ENCODE peak calls at places on chromosome 14, in ten cellular contexts. F is aorta, T is testis, C is cardiac muscle cell, H is psoas muscle, Q is heart left ventricle, Y is stomach, P is tibial artery, O is body of pancreas, U is uterus. Z is an unnamed sample. For H3K36me3, the result is how much of the 10 kb centered on the place peaks cover.

GRCh38 chr14:67532998-67533753 is at the start of gene PLEKHH1:
- DNase-seq in F (peak), T (peak), C (peak), H (peak), Q (peak), Y (peak), P (peak), O (peak), U (peak), Z (peak)

GRCh38 chr14:29548948-29549370 is 378.7 kb downstream of the PRKD1 start:
- DNase-seq in F (no peak), T (peak), C (peak), H (no peak), Q (no peak), Y (no peak), P (no peak), O (no peak), U (no peak), Z (no peak)

GRCh38 chr14:67438969-67439368 is 27.0 kb upstream of the PLEK2 start:
- DNase-seq in F (no peak), T (no peak), C (no peak), H (no peak), Q (no peak), Y (no peak), P (no peak), O (no peak), U (no peak), Z (no peak)

GRCh38 chr14:32724864-32725550 is 213.7 kb upstream of the NPAS3 start:
- DNase-seq in F (peak), T (no peak), C (no peak), H (no peak), Q (no peak), Y (no peak), P (no peak), O (no peak), U (no peak), Z (peak)

GRCh38 chr14:80638620-80639215 is 302.8 kb downstream of the CEP128 start:
- DNase-seq in F (no peak), T (no peak), C (no peak), H (no peak), Q (no peak), Y (no peak), P (no peak), O (no peak), U (no peak), Z (no peak)

GRCh38 chr14:61570188-61570960 is 124.9 kb upstream of the HIF1A start:
- DNase-seq in F (no peak), T (no peak), C (no peak), H (no peak), Q (no peak), Y (no peak), P (no peak), O (no peak), U (no peak), Z (no peak)

GRCh38 chr14:29885988-29886387 is 41.7 kb downstream of the PRKD1 start:
- DNase-seq in F (no peak), T (no peak), C (no peak), H (no peak), Q (no peak), Y (no peak), P (no peak), O (no peak), U (no peak), Z (no peak)

GRCh38 chr14:67820428-67820881 is 876 bp downstream of the RAD51B start:
- DNase-seq in F (no peak), T (no peak), C (no peak), H (no peak), Q (no peak), Y (no peak), P (no peak), O (no peak), U (no peak), Z (no peak)

GRCh38 chr14:56774503-56774902 is 35.8 kb downstream of the OTX2 start:
- DNase-seq in F (no peak), T (no peak), C (no peak), H (no peak), Q (no peak), Y (no peak), P (no peak), O (no peak), U (no peak), Z (no peak)

GRCh38 chr14:29109589-29109988 is 343.0 kb downstream of the FOXG1 start:
- DNase-seq in F (no peak), T (no peak), C (no peak), H (no peak), Q (no peak), Y (no peak), P (no peak), O (no peak), U (no peak), Z (no peak)

GRCh38 chr14:35509846-35510245 is 24.1 kb upstream of the INSM2 start:
- DNase-seq in F (no peak), T (no peak), C (no peak), H (no peak), Q (no peak), Y (no peak), P (no peak), O (no peak), U (no peak), Z (no peak)

GRCh38 chr14:75847584-75847983 is 134.2 kb downstream of the TGFB3 start:
- DNase-seq in F (no peak), T (no peak), C (no peak), H (no peak), Q (no peak), Y (no peak), P (no peak), O (no peak), U (no peak), Z (no peak)
- H3K36me3 ChIP-seq in F (under half), T (under half), C (under half), H (under half), Q (under half), Y (under half), P (under half), O (under half), U (under half), Z (under half)

GRCh38 chr14:91115986-91116385 is 2.1 kb downstream of the DGLUCY start:
- DNase-seq in F (no peak), T (no peak), C (no peak), H (no peak), Q (no peak), Y (peak), P (no peak), O (no peak), U (peak), Z (no peak)
- H3K4me3 ChIP-seq in F (no peak), T (no peak), C (no peak), H (peak), Q (peak), Y (peak), P (peak), O (no peak), U (no peak), Z (no peak)

DNA sequence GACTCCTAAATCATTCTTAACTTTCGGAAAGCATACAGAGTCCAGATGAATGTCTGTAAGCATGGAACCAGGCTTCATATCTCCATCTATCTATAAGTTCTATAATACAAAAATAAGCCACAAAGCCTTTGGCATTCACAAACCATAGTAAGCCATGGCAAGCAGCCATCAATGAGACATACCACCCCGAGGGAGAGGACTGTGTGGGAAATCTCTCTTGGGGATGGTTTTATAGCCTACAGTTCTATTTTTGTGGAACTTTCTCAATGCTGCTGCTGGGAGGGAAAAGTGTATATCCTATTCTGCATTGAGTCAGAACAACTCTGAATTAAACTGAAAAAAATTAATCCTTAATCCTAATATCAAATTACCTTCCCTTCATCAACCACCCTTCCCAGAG is 20.4 kb downstream of the EGLN3 start:
- DNase-seq in F (no peak), T (no peak), C (no peak), H (no peak), Q (no peak), Y (no peak), P (no peak), O (no peak), U (no peak), Z (no peak)
- H3K36me3 ChIP-seq in F (under half), T (under half), C (under half), H (under half), Q (under half), Y (under half), P (under half), O (under half), U (under half), Z (under half)

GRCh38 chr14:103259801-103260628 is 74.0 kb upstream of the EIF5 start:
- DNase-seq in F (no peak), T (no peak), C (no peak), H (no peak), Q (no peak), Y (peak), P (no peak), O (no peak), U (no peak), Z (no peak)
- H3K4me3 ChIP-seq in F (peak), T (peak), C (no peak), H (peak), Q (peak), Y (peak), P (peak), O (peak), U (peak), Z (peak)

DNA sequence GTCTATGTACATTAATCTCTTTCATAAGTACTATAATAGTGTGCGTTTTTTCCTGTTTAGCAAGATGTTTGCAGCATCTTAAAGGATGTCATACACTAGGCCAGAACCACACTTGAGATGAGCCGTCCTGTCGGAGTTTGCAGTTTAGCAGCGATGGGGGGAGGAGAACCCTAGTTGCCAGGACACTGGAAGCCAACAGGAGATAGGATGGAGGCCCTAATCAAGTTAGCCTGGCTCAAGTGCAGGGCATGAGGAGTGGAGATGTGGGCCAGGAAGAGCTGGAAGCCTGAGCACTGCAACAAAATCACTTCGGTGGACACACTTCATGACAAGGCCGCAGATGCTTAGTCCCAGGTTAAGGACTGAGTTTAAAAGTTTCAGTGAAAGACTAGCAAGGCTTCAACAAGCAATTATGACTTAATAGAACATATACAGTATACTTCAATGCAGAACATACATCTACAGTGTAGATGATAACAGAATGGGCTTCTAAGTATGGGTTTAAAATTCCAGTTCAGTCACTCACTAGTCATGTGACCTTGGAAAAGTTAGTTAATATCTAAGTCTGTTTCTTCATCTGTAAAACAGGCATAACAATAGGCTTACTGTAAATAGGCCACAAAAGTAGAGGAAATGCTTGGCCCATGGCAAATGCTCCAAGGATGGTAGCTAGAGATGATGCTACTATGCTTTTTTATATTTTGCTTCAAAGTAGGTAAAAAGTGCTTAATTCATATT is 77.1 kb downstream of the PTPN21 start:
- DNase-seq in F (no peak), T (no peak), C (no peak), H (no peak), Q (peak), Y (no peak), P (no peak), O (no peak), U (no peak), Z (no peak)
- H3K36me3 ChIP-seq in F (under half), T (under half), C (under half), H (half or more), Q (under half), Y (half or more), P (half or more), O (under half), U (under half), Z (under half)

GRCh38 chr14:53183071-53183470 is 29.9 kb upstream of the DDHD1 start:
- DNase-seq in F (no peak), T (no peak), C (no peak), H (no peak), Q (no peak), Y (no peak), P (no peak), O (no peak), U (no peak), Z (no peak)
- H3K4me3 ChIP-seq in F (no peak), T (no peak), C (no peak), H (no peak), Q (no peak), Y (no peak), P (no peak), O (no peak), U (no peak), Z (no peak)

GRCh38 chr14:100108840-100109593 is 43.8 kb downstream of the EVL start:
- DNase-seq in F (no peak), T (no peak), C (no peak), H (no peak), Q (no peak), Y (no peak), P (peak), O (peak), U (no peak), Z (no peak)

GRCh38 chr14:100110801-100111200 is 45.6 kb downstream of the EVL start:
- DNase-seq in F (no peak), T (no peak), C (no peak), H (no peak), Q (no peak), Y (no peak), P (no peak), O (no peak), U (no peak), Z (no peak)

GRCh38 chr14:100108042-100108825 is 43.0 kb downstream of the EVL start:
- DNase-seq in F (peak), T (peak), C (peak), H (peak), Q (peak), Y (peak), P (peak), O (peak), U (peak), Z (peak)

GRCh38 chr14:100107236-100107635 is 42.0 kb downstream of the EVL start:
- DNase-seq in F (no peak), T (no peak), C (no peak), H (no peak), Q (no peak), Y (no peak), P (peak), O (no peak), U (no peak), Z (no peak)

GRCh38 chr14:100109594-100109955 is 44.4 kb downstream of the EVL start:
- DNase-seq in F (no peak), T (no peak), C (no peak), H (no peak), Q (no peak), Y (no peak), P (peak), O (no peak), U (no peak), Z (no peak)
- H3K36me3 ChIP-seq in F (under half), T (under half), C (under half), H (under half), Q (under half), Y (under half), P (under half), O (under half), U (under half), Z (under half)

DNA sequence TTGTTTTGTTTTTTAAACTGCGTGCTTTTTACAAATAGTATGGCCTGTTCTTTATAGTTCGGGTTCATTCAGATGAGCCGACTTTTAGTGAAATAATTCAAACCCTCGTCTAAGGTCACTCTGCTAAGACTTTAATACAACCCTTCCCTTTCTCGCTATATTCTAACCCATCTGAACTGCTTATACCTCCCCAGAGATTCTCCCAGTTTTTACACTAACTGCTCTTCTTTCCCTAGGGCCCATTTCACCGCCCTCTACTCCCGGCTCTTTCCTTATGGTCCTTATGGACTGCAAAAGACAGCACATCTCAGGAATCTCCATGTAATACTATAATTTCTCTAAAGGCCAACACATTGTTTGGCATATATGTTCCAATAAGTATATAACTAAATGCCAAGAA is 2.1 kb downstream of the MAPK1IP1L start:
- DNase-seq in F (no peak), T (no peak), C (no peak), H (no peak), Q (no peak), Y (no peak), P (no peak), O (no peak), U (no peak), Z (no peak)
- H3K4me3 ChIP-seq in F (no peak), T (no peak), C (peak), H (peak), Q (peak), Y (peak), P (peak), O (no peak), U (no peak), Z (no peak)

GRCh38 chr14:73723411-73723798 is 9.2 kb upstream of the PNMA1 start:
- DNase-seq in F (no peak), T (no peak), C (no peak), H (no peak), Q (no peak), Y (no peak), P (no peak), O (no peak), U (no peak), Z (no peak)
- H3K36me3 ChIP-seq in F (under half), T (under half), C (under half), H (half or more), Q (under half), Y (half or more), P (half or more), O (under half), U (under half), Z (under half)

DNA sequence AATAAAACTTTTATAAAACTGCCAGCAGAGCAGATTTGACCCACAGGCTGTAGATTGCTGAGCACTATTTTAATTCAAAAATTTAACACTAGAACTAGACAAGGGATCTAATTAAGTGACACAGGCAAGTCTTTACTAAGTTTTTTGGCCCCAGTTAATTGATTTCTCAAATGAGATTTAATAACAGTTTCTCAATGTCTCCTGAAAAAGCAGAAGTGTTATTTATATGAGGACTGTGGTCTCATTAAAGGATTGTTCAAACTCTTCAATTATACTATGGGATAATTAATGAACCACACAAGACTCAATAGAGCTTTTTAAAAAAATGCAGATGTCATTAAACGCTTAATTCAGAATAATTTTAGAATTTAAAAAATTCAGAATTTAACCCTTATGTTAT is 1.9 kb downstream of the HEATR5A start:
- DNase-seq in F (no peak), T (no peak), C (no peak), H (no peak), Q (no peak), Y (no peak), P (no peak), O (no peak), U (no peak), Z (no peak)
- H3K4me3 ChIP-seq in F (no peak), T (no peak), C (peak), H (peak), Q (no peak), Y (no peak), P (no peak), O (no peak), U (no peak), Z (no peak)

Z was measured in right lobe of liver.